ENCODE peak calls at places on chromosomes 6 and 20, in five cellular contexts. S is heart right ventricle, F is A549, O is foreskin fibroblast, T is brain microvascular endothelial cell. R is an unnamed sample.

GRCh38 chr6:46985943-46986342 is 56.2 kb downstream of the ADGRF1 start:
- DNase-seq in T (peak; percentile 43), S (no peak), F (no peak), O (no peak), R (no peak)

GRCh38 chr6:39934060-39934757 is at the start of gene MOCS1:
- DNase-seq in S (peak; percentile 87), O (peak; percentile 67), T (peak; percentile 40), F (peak; percentile 28), R (no peak)

GRCh38 chr6:166245148-166245547 is 63.0 kb downstream of the PRR18 start:
- DNase-seq in S (no peak), T (no peak), F (no peak), O (no peak), R (no peak)

GRCh38 chr20:32332614-32333013 is 25.5 kb upstream of the ASXL1 start:
- DNase-seq in T (peak; percentile 61), O (peak; percentile 51), F (no peak), S (no peak), R (peak; percentile 60)

GRCh38 chr6:128062882-128063603 is 162.2 kb upstream of the THEMIS start:
- DNase-seq in O (no peak), T (peak; percentile 29), S (no peak), F (no peak), R (no peak)

GRCh38 chr6:45293306-45293705 is 34.8 kb upstream of the RUNX2 start:
- DNase-seq in S (no peak), F (no peak), T (no peak), O (no peak), R (no peak)

GRCh38 chr6:168157272-168158007 is 78.4 kb upstream of the FRMD1 start:
- DNase-seq in F (peak; percentile 18), T (peak; percentile 88), O (peak; percentile 67), S (no peak), R (peak; percentile 67)

GRCh38 chr20:12012241-12013222 is 94.8 kb downstream of the BTBD3 start:
- DNase-seq in O (peak; percentile 11), F (peak; percentile 61), T (peak; percentile 61), S (peak; percentile 18), R (no peak)

GRCh38 chr20:24465730-24466129 is 3.7 kb upstream of the SYNDIG1 start:
- DNase-seq in S (peak; percentile 72), T (no peak), F (no peak), O (peak; percentile 40), R (no peak)

GRCh38 chr6:71082033-71082620 is 125.3 kb upstream of the B3GAT2 start:
- DNase-seq in T (no peak), O (peak; percentile 68), F (no peak), S (no peak), R (peak; percentile 42)

GRCh38 chr6:134351615-134352474 is 33.9 kb upstream of the SGK1 start:
- DNase-seq in S (no peak), O (no peak), T (no peak), F (no peak), R (peak; percentile 67)

GRCh38 chr6:81226957-81227356 is 525.5 kb downstream of the TENT5A start:
- DNase-seq in S (no peak), T (no peak), F (no peak), O (no peak), R (no peak)

GRCh38 chr6:37502703-37503485 is 3.2 kb upstream of the CCDC167 start:
- DNase-seq in T (no peak), F (no peak), O (no peak), S (no peak), R (no peak)

GRCh38 chr6:83352413-83352812 is 78.4 kb downstream of the ME1 start:
- DNase-seq in O (peak; percentile 9), F (no peak), T (no peak), S (no peak), R (no peak)

GRCh38 chr20:45461225-45461624 is 8.3 kb upstream of the WFDC2 start:
- DNase-seq in O (no peak), T (no peak), F (no peak), S (no peak), R (no peak)

GRCh38 chr6:52263709-52264320 is 19.5 kb upstream of the IL17F start:
- DNase-seq in T (peak; percentile 47), F (peak; percentile 21), S (peak; percentile 33), O (peak; percentile 71), R (peak; percentile 17)

GRCh38 chr6:158503222-158503621 is 56.7 kb upstream of the TMEM181 start:
- DNase-seq in T (no peak), O (no peak), S (no peak), F (no peak), R (no peak)

GRCh38 chr6:168209420-168209819 is 110.2 kb downstream of the DACT2 start:
- DNase-seq in S (no peak), F (no peak), O (no peak), T (no peak), R (no peak)

GRCh38 chr6:14743465-14744211 is 502.2 kb upstream of the JARID2 start:
- DNase-seq in S (no peak), T (peak; percentile 99), O (peak; percentile 99), F (peak; percentile 68), R (peak; percentile 99)

GRCh38 chr6:45075246-45075645 is 252.9 kb upstream of the RUNX2 start:
- DNase-seq in S (no peak), T (peak; percentile 75), F (no peak), O (peak; percentile 87), R (peak; percentile 93)

GRCh38 chr20:11432407-11432806 is 485.3 kb upstream of the BTBD3 start:
- DNase-seq in O (peak; percentile 46), F (no peak), T (peak; percentile 96), S (no peak), R (peak; percentile 94)

GRCh38 chr6:44416103-44416502 is 28.6 kb downstream of the CDC5L start:
- DNase-seq in O (peak; percentile 49), T (peak; percentile 30), F (peak; percentile 4), S (no peak), R (no peak)

GRCh38 chr6:25027221-25027916 is 91.6 kb upstream of the RIPOR2 start:
- DNase-seq in T (no peak), O (no peak), S (no peak), F (no peak), R (no peak)

GRCh38 chr6:44805239-44805849 is 417.8 kb downstream of the CDC5L start:
- DNase-seq in F (no peak), S (no peak), O (peak; percentile 44), T (no peak), R (peak; percentile 57)

GRCh38 chr6:71419217-71419953 is 130.8 kb downstream of the OGFRL1 start:
- DNase-seq in S (peak; percentile 21), O (no peak), F (no peak), T (no peak), R (no peak)

GRCh38 chr20:2358006-2358405 is 22.7 kb upstream of the TGM6 start:
- DNase-seq in F (no peak), O (no peak), T (no peak), S (no peak), R (no peak)

GRCh38 chr20:3766832-3767433 is 620 bp downstream of the ADISSP start:
- DNase-seq in F (no peak), O (no peak), T (no peak), S (peak; percentile 7), R (no peak)

GRCh38 chr6:5566718-5567117 is 305.4 kb downstream of the FARS2 start:
- DNase-seq in T (no peak), F (no peak), S (no peak), O (no peak), R (no peak)
- H3K4me3 ChIP-seq in T (no peak overlapping the region), F (no peak overlapping the region), S (no peak overlapping the region), O (no peak overlapping the region), R (no peak overlapping the region)

GRCh38 chr20:63177785-63178444 is 38.0 kb downstream of the YTHDF1 start:
- DNase-seq in O (peak; percentile 14), S (no peak), F (no peak), T (no peak), R (no peak)

GRCh38 chr20:63176035-63176434 is 39.9 kb downstream of the YTHDF1 start:
- DNase-seq in F (no peak), O (no peak), S (no peak), T (no peak), R (no peak)

GRCh38 chr20:63175031-63175895 is 40.7 kb downstream of the YTHDF1 start:
- DNase-seq in O (no peak), S (no peak), T (no peak), F (no peak), R (no peak)

GRCh38 chr20:63177134-63177784 is 38.7 kb downstream of the YTHDF1 start:
- DNase-seq in O (no peak), F (no peak), S (no peak), T (no peak), R (no peak)

GRCh38 chr20:63176448-63177133 is 39.3 kb downstream of the YTHDF1 start:
- DNase-seq in O (no peak), F (no peak), T (no peak), S (no peak), R (no peak)
- H3K4me3 ChIP-seq in O (no peak overlapping the region), F (peak overlapping the region; percentile 4), T (no peak overlapping the region), S (no peak overlapping the region), R (no peak overlapping the region)

DNA sequence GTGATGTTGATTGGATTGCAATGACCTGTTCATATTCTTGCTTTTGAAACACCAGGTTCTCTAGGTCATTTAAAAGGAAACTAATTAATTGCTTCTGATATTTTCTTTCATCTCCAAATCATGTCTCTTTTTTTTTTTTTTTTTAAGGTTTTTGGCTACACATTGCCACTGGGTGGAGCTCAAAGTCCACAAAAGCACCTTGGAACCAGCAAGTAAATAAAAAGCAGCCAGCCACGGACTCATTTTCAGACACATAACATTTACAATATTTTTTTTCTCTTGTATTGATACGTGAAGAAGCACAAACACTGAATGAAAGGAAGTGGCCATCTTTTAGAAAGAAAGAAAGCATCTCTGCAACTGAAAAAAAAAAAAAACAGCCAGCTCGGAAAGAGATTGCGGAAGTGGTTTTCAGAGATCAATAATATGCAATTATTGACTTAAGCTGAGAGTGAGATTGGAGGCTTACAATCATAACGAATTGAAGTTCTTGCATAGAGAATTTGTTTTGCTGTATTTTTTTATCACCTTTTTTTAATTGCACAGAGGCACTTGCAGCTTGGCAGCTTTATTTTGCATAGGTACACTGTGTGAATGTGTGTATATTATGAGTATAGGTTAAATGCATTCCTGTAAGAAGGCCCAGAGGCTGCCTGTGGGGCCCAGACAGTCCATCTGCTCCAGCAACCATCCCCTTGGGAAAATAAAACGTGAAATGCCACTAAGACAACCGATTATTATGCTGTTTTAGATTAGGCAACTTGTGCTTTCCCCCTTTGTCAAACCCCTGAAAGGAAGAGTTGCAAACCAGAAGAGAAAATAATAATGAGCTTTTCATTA is 28.2 kb downstream of the CGA start:
- DNase-seq in O (peak; percentile 39), T (peak; percentile 49), S (peak; percentile 40), F (peak; percentile 28), R (peak; percentile 11)
- H3K4me3 ChIP-seq in O (peak overlapping the region; percentile 20), T (peak overlapping the region; percentile 15), S (no peak overlapping the region), F (no peak overlapping the region), R (no peak overlapping the region)

DNA sequence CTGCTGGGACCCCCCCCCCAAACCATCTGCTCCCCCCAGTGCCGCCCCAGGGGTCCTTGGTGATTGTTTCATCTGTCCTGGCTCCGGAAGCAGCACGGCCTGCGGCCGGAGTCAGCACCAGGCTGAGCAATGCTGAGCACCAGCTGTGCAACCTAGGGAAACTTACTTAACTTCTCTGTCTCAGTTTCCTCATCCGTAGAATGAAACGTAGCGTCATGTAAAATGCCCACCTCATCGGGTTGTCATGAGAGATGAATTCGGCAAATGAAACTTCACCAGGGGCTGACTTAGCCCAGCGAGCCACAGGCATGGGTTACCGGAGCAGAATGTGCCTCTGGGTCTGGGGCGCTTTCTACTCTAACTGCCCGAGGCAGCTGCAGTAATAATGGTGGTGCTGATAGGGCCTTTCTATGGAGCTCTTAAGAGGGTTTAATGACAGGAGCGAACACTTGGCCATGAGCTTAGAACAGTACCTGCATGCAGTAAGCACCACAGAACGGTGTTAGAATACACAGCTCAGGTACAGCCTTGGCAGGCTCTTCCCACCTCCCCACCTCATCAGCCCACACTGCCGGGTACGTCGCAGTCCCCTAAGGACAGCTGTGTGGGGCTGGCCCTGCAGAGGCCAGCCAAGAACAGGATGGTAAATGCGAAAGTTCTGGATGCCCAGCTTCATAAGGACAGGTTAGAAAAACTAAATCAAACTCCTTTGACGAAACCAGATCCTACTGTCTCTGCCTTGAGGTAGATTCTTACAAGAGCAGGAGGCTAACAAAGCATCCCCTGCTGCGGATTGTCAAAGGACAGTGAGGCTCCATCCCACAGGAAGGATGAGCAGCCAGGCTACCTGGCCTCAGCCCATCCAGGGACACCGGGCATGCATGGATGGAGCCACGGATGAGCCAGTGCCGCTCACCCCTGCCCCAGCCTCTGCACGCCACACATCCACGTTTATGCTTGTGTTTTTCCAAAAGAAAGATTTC is 1.5 kb downstream of the THBS2 start:
- DNase-seq in F (no peak), S (no peak), O (no peak), T (no peak), R (no peak)
- H3K4me3 ChIP-seq in F (no peak overlapping the region), S (peak overlapping the region; percentile 51), O (peak overlapping the region; percentile 95), T (peak overlapping the region; percentile 87), R (peak overlapping the region; percentile 57)